ENCODE peak calls at places on chromosomes 3 and 15, in eight cellular contexts. One of them, this sample, is unnamed. For H3K36me3, the result is how much of the 10 kb centered on the place peaks cover.

GRCh38 chr15:85318048-85318731 is 62.2 kb upstream of the AKAP13 start:
- DNase-seq in transverse colon: peak
- DNase-seq in heart left ventricle: no peak
- DNase-seq in CD8-positive, alpha-beta memory T cell: no peak
- DNase-seq in NT2/D1: no peak
- DNase-seq in tibial nerve: no peak
- DNase-seq in mammary epithelial cell: peak
- DNase-seq in uterus: no peak
- DNase-seq in this sample: peak

GRCh38 chr3:145898487-145898886 is 262.5 kb downstream of the PLOD2 start:
- DNase-seq in transverse colon: no peak
- DNase-seq in heart left ventricle: no peak
- DNase-seq in uterus: no peak
- DNase-seq in CD8-positive, alpha-beta memory T cell: no peak
- DNase-seq in mammary epithelial cell: no peak
- DNase-seq in NT2/D1: no peak
- DNase-seq in tibial nerve: no peak
- DNase-seq in this sample: no peak

GRCh38 chr15:59158701-59159034 is 48.0 kb upstream of the LDHAL6B start:
- DNase-seq in heart left ventricle: no peak
- DNase-seq in tibial nerve: no peak
- DNase-seq in mammary epithelial cell: no peak
- DNase-seq in NT2/D1: no peak
- DNase-seq in transverse colon: no peak
- DNase-seq in uterus: no peak
- DNase-seq in CD8-positive, alpha-beta memory T cell: no peak
- DNase-seq in this sample: no peak

GRCh38 chr3:157282261-157283191 is 122.6 kb upstream of the CCNL1 start:
- DNase-seq in transverse colon: no peak
- DNase-seq in tibial nerve: peak
- DNase-seq in heart left ventricle: no peak
- DNase-seq in NT2/D1: no peak
- DNase-seq in mammary epithelial cell: peak
- DNase-seq in CD8-positive, alpha-beta memory T cell: no peak
- DNase-seq in uterus: peak
- DNase-seq in this sample: no peak

GRCh38 chr15:59194639-59195325 is 11.9 kb upstream of the LDHAL6B start:
- DNase-seq in transverse colon: no peak
- DNase-seq in heart left ventricle: no peak
- DNase-seq in CD8-positive, alpha-beta memory T cell: no peak
- DNase-seq in mammary epithelial cell: no peak
- DNase-seq in uterus: no peak
- DNase-seq in tibial nerve: no peak
- DNase-seq in NT2/D1: no peak
- DNase-seq in this sample: no peak

GRCh38 chr3:137360531-137361201 is 402.9 kb downstream of the IL20RB start:
- DNase-seq in tibial nerve: no peak
- DNase-seq in NT2/D1: no peak
- DNase-seq in uterus: no peak
- DNase-seq in mammary epithelial cell: no peak
- DNase-seq in transverse colon: no peak
- DNase-seq in CD8-positive, alpha-beta memory T cell: no peak
- DNase-seq in heart left ventricle: no peak
- DNase-seq in this sample: no peak

GRCh38 chr3:5347486-5347885 is 160.0 kb downstream of the EDEM1 start:
- DNase-seq in CD8-positive, alpha-beta memory T cell: no peak
- DNase-seq in tibial nerve: no peak
- DNase-seq in uterus: no peak
- DNase-seq in mammary epithelial cell: no peak
- DNase-seq in transverse colon: no peak
- DNase-seq in NT2/D1: no peak
- DNase-seq in heart left ventricle: no peak
- DNase-seq in this sample: no peak

GRCh38 chr3:84600703-84601225 is 358.0 kb upstream of the CADM2 start:
- DNase-seq in CD8-positive, alpha-beta memory T cell: no peak
- DNase-seq in heart left ventricle: no peak
- DNase-seq in NT2/D1: no peak
- DNase-seq in uterus: no peak
- DNase-seq in mammary epithelial cell: no peak
- DNase-seq in tibial nerve: no peak
- DNase-seq in transverse colon: no peak
- DNase-seq in this sample: no peak

GRCh38 chr3:179450901-179451334 is 352 bp downstream of the GNB4 start:
- DNase-seq in transverse colon: peak
- DNase-seq in CD8-positive, alpha-beta memory T cell: no peak
- DNase-seq in heart left ventricle: peak
- DNase-seq in NT2/D1: no peak
- DNase-seq in mammary epithelial cell: peak
- DNase-seq in tibial nerve: no peak
- DNase-seq in uterus: peak
- DNase-seq in this sample: peak

GRCh38 chr3:188553569-188553968 is 399.6 kb downstream of the LPP start:
- DNase-seq in tibial nerve: no peak
- DNase-seq in CD8-positive, alpha-beta memory T cell: peak
- DNase-seq in mammary epithelial cell: no peak
- DNase-seq in uterus: no peak
- DNase-seq in transverse colon: no peak
- DNase-seq in heart left ventricle: no peak
- DNase-seq in NT2/D1: no peak
- DNase-seq in this sample: no peak

GRCh38 chr15:79897701-79898113 is 893 bp upstream of the MTHFS start:
- DNase-seq in uterus: no peak
- DNase-seq in CD8-positive, alpha-beta memory T cell: no peak
- DNase-seq in mammary epithelial cell: no peak
- DNase-seq in tibial nerve: no peak
- DNase-seq in heart left ventricle: no peak
- DNase-seq in NT2/D1: no peak
- DNase-seq in transverse colon: no peak
- DNase-seq in this sample: no peak

GRCh38 chr15:51203797-51204196 is 109.1 kb upstream of the TNFAIP8L3 start:
- DNase-seq in mammary epithelial cell: peak
- DNase-seq in NT2/D1: no peak
- DNase-seq in heart left ventricle: no peak
- DNase-seq in transverse colon: no peak
- DNase-seq in tibial nerve: no peak
- DNase-seq in CD8-positive, alpha-beta memory T cell: no peak
- DNase-seq in uterus: no peak
- DNase-seq in this sample: no peak

GRCh38 chr15:74613953-74614743 is 1.5 kb upstream of the CLK3 start:
- DNase-seq in heart left ventricle: no peak
- DNase-seq in tibial nerve: no peak
- DNase-seq in mammary epithelial cell: no peak
- DNase-seq in CD8-positive, alpha-beta memory T cell: no peak
- DNase-seq in uterus: peak
- DNase-seq in NT2/D1: no peak
- DNase-seq in transverse colon: no peak
- DNase-seq in this sample: no peak

GRCh38 chr3:18300916-18301315 is 124.2 kb downstream of the SATB1 start:
- DNase-seq in transverse colon: no peak
- DNase-seq in tibial nerve: no peak
- DNase-seq in NT2/D1: no peak
- DNase-seq in uterus: no peak
- DNase-seq in CD8-positive, alpha-beta memory T cell: no peak
- DNase-seq in mammary epithelial cell: no peak
- DNase-seq in heart left ventricle: no peak
- DNase-seq in this sample: no peak

GRCh38 chr3:109330405-109330804 is 6.9 kb downstream of the DPPA4 start:
- DNase-seq in mammary epithelial cell: no peak
- DNase-seq in heart left ventricle: no peak
- DNase-seq in transverse colon: no peak
- DNase-seq in CD8-positive, alpha-beta memory T cell: no peak
- DNase-seq in NT2/D1: no peak
- DNase-seq in uterus: no peak
- DNase-seq in tibial nerve: no peak
- DNase-seq in this sample: no peak

GRCh38 chr3:148307443-148307843 is 390.3 kb upstream of the AGTR1 start:
- DNase-seq in uterus: no peak
- DNase-seq in mammary epithelial cell: no peak
- DNase-seq in heart left ventricle: no peak
- DNase-seq in tibial nerve: no peak
- DNase-seq in CD8-positive, alpha-beta memory T cell: no peak
- DNase-seq in NT2/D1: no peak
- DNase-seq in transverse colon: no peak
- DNase-seq in this sample: no peak

GRCh38 chr3:148309390-148310035 is 388.2 kb upstream of the AGTR1 start:
- DNase-seq in heart left ventricle: no peak
- DNase-seq in CD8-positive, alpha-beta memory T cell: no peak
- DNase-seq in NT2/D1: peak
- DNase-seq in transverse colon: peak
- DNase-seq in mammary epithelial cell: peak
- DNase-seq in tibial nerve: no peak
- DNase-seq in uterus: no peak
- DNase-seq in this sample: no peak
- H3K36me3 ChIP-seq in heart left ventricle: under half
- H3K36me3 ChIP-seq in CD8-positive, alpha-beta memory T cell: under half
- H3K36me3 ChIP-seq in NT2/D1: under half
- H3K36me3 ChIP-seq in transverse colon: under half
- H3K36me3 ChIP-seq in mammary epithelial cell: under half
- H3K36me3 ChIP-seq in tibial nerve: under half
- H3K36me3 ChIP-seq in uterus: under half
- H3K36me3 ChIP-seq in this sample: under half

GRCh38 chr3:53235545-53235944 is 20.3 kb downstream of the TKT start:
- DNase-seq in NT2/D1: no peak
- DNase-seq in heart left ventricle: no peak
- DNase-seq in uterus: no peak
- DNase-seq in tibial nerve: no peak
- DNase-seq in CD8-positive, alpha-beta memory T cell: no peak
- DNase-seq in mammary epithelial cell: no peak
- DNase-seq in transverse colon: no peak
- DNase-seq in this sample: no peak
- H3K36me3 ChIP-seq in NT2/D1: half or more
- H3K36me3 ChIP-seq in heart left ventricle: under half
- H3K36me3 ChIP-seq in uterus: under half
- H3K36me3 ChIP-seq in tibial nerve: under half
- H3K36me3 ChIP-seq in CD8-positive, alpha-beta memory T cell: under half
- H3K36me3 ChIP-seq in mammary epithelial cell: half or more
- H3K36me3 ChIP-seq in transverse colon: under half
- H3K36me3 ChIP-seq in this sample: half or more

GRCh38 chr15:63575312-63575711 is 21.9 kb upstream of the FBXL22 start:
- DNase-seq in tibial nerve: no peak
- DNase-seq in NT2/D1: no peak
- DNase-seq in mammary epithelial cell: no peak
- DNase-seq in CD8-positive, alpha-beta memory T cell: no peak
- DNase-seq in heart left ventricle: no peak
- DNase-seq in transverse colon: no peak
- DNase-seq in uterus: no peak
- DNase-seq in this sample: no peak
- H3K36me3 ChIP-seq in tibial nerve: under half
- H3K36me3 ChIP-seq in NT2/D1: under half
- H3K36me3 ChIP-seq in mammary epithelial cell: under half
- H3K36me3 ChIP-seq in CD8-positive, alpha-beta memory T cell: under half
- H3K36me3 ChIP-seq in heart left ventricle: under half
- H3K36me3 ChIP-seq in transverse colon: under half
- H3K36me3 ChIP-seq in uterus: under half
- H3K36me3 ChIP-seq in this sample: under half

GRCh38 chr15:41572866-41573265 is 13.9 kb downstream of the TYRO3 start:
- DNase-seq in tibial nerve: no peak
- DNase-seq in CD8-positive, alpha-beta memory T cell: no peak
- DNase-seq in NT2/D1: no peak
- DNase-seq in uterus: no peak
- DNase-seq in transverse colon: no peak
- DNase-seq in heart left ventricle: no peak
- DNase-seq in mammary epithelial cell: no peak
- DNase-seq in this sample: no peak

GRCh38 chr15:41577863-41578735 is 19.1 kb downstream of the TYRO3 start:
- DNase-seq in NT2/D1: no peak
- DNase-seq in transverse colon: no peak
- DNase-seq in CD8-positive, alpha-beta memory T cell: no peak
- DNase-seq in mammary epithelial cell: no peak
- DNase-seq in heart left ventricle: no peak
- DNase-seq in tibial nerve: no peak
- DNase-seq in uterus: no peak
- DNase-seq in this sample: no peak

GRCh38 chr15:41573396-41573795 is 14.4 kb downstream of the TYRO3 start:
- DNase-seq in transverse colon: no peak
- DNase-seq in mammary epithelial cell: no peak
- DNase-seq in CD8-positive, alpha-beta memory T cell: no peak
- DNase-seq in heart left ventricle: no peak
- DNase-seq in tibial nerve: no peak
- DNase-seq in uterus: no peak
- DNase-seq in NT2/D1: no peak
- DNase-seq in this sample: no peak

GRCh38 chr15:41574158-41574557 is 15.1 kb downstream of the TYRO3 start:
- DNase-seq in transverse colon: no peak
- DNase-seq in uterus: no peak
- DNase-seq in CD8-positive, alpha-beta memory T cell: no peak
- DNase-seq in mammary epithelial cell: no peak
- DNase-seq in heart left ventricle: no peak
- DNase-seq in NT2/D1: no peak
- DNase-seq in tibial nerve: no peak
- DNase-seq in this sample: no peak

GRCh38 chr15:41575282-41575681 is 16.3 kb downstream of the TYRO3 start:
- DNase-seq in tibial nerve: no peak
- DNase-seq in uterus: no peak
- DNase-seq in mammary epithelial cell: no peak
- DNase-seq in NT2/D1: no peak
- DNase-seq in transverse colon: no peak
- DNase-seq in heart left ventricle: no peak
- DNase-seq in CD8-positive, alpha-beta memory T cell: no peak
- DNase-seq in this sample: no peak
- H3K36me3 ChIP-seq in tibial nerve: under half
- H3K36me3 ChIP-seq in uterus: under half
- H3K36me3 ChIP-seq in mammary epithelial cell: under half
- H3K36me3 ChIP-seq in NT2/D1: half or more
- H3K36me3 ChIP-seq in transverse colon: under half
- H3K36me3 ChIP-seq in heart left ventricle: under half
- H3K36me3 ChIP-seq in CD8-positive, alpha-beta memory T cell: under half
- H3K36me3 ChIP-seq in this sample: under half

DNA sequence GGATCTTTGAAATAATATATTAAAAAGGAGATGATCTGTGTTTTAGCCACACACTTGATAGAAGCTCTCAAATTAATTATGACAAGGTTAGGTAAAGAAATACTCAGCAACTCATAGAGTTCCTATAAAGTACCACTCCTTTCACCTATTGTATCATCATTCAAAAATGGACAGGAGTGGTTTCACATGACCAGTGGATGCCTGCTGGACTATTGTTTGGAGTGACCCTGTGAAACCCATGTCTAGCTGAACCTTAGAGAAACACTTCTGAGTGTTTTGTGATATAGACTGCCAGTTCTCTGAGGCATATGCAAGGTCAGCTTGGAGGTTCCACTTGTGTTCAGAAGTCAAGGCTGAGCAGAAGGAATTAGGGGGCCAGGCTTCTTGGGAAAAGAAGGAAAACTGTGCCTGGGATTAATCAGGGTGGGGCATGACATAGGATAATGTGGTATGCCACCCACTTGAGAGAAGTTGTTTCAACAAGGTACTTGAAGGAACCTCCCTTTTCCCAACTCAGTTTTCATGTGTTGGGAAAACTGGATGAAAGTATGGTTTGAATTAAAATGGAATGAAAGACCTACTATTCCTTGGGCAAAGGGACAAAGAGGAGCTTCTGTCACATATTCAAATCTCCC is 15.4 kb downstream of the PARP14 start:
- DNase-seq in tibial nerve: no peak
- DNase-seq in mammary epithelial cell: no peak
- DNase-seq in CD8-positive, alpha-beta memory T cell: no peak
- DNase-seq in uterus: no peak
- DNase-seq in transverse colon: no peak
- DNase-seq in NT2/D1: no peak
- DNase-seq in heart left ventricle: no peak
- DNase-seq in this sample: no peak
- H3K36me3 ChIP-seq in tibial nerve: under half
- H3K36me3 ChIP-seq in mammary epithelial cell: under half
- H3K36me3 ChIP-seq in CD8-positive, alpha-beta memory T cell: under half
- H3K36me3 ChIP-seq in uterus: under half
- H3K36me3 ChIP-seq in transverse colon: under half
- H3K36me3 ChIP-seq in NT2/D1: under half
- H3K36me3 ChIP-seq in heart left ventricle: under half
- H3K36me3 ChIP-seq in this sample: under half